ENCODE peak calls at places on chromosomes 5 and 9, in five cellular contexts. E, R, G, I and O are unnamed samples.

GRCh38 chr9:13118294-13118693 is 161.2 kb downstream of the MPDZ start:
- DNase-seq in E (no peak), R (no peak), G (no peak), I (no peak), O (no peak)

GRCh38 chr9:34993502-34994428 is 4.2 kb downstream of the DNAJB5 start:
- DNase-seq in E (peak), R (no peak), G (peak), I (peak), O (peak)

GRCh38 chr9:124869466-124869985 is 7.6 kb downstream of the ARPC5L start:
- DNase-seq in E (no peak), R (peak), G (no peak), I (no peak), O (peak)

GRCh38 chr9:93121316-93122241 is 12.5 kb downstream of the NINJ1 start:
- DNase-seq in E (no peak), R (no peak), G (peak), I (no peak), O (peak)

GRCh38 chr5:135012951-135013391 is 21.1 kb downstream of the PITX1 start:
- DNase-seq in E (no peak), R (no peak), G (no peak), I (no peak), O (peak)

GRCh38 chr5:146564036-146564762 is 48.2 kb upstream of the GPR151 start:
- DNase-seq in E (no peak), R (no peak), G (no peak), I (no peak), O (no peak)

GRCh38 chr5:175836741-175837729 is 34.3 kb upstream of the CPLX2 start:
- DNase-seq in E (no peak), R (no peak), G (no peak), I (no peak), O (no peak)

GRCh38 chr5:14050821-14051220 is 92.3 kb upstream of the TRIO start:
- DNase-seq in E (peak), R (no peak), G (no peak), I (peak), O (no peak)

GRCh38 chr9:32968101-32969011 is 33.1 kb downstream of the APTX start:
- DNase-seq in E (peak), R (peak), G (no peak), I (peak), O (no peak)

GRCh38 chr5:110377411-110378392 is 348.8 kb downstream of the TMEM232 start:
- DNase-seq in E (peak), R (peak), G (no peak), I (no peak), O (no peak)
- H3K9ac ChIP-seq in E (no peak), R (no peak), G (no peak), I (no peak), O (no peak)

GRCh38 chr5:4480528-4481404 is 659.4 kb upstream of the ADAMTS16 start:
- DNase-seq in E (no peak), R (no peak), G (no peak), I (no peak), O (peak)
- H3K9ac ChIP-seq in E (no peak), R (no peak), G (no peak), I (no peak), O (no peak)

GRCh38 chr9:121278535-121279169 is 10.7 kb downstream of the GSN start:
- DNase-seq in E (peak), R (peak), G (peak), I (peak), O (peak)
- H3K9ac ChIP-seq in E (peak), R (no peak), G (no peak), I (peak), O (no peak)

DNA sequence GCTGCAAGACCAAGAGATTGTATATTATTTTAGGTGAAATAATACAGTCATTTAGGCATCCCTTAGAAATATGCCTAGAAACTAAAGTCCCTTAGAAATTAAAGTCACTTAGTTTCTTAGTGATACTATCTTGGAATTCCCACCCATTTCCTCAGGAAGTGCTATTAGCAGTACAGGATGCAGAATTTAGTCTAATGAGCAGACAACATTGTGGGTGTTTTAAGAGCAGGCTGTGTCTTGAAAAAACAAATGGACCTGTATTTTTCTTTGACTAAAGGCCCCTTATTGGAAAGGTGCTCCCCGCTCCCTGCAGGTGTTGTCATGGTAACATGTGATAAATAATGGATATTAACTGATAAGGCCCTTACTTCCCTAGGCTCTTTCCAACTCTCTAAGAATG is 38.8 kb upstream of the STARD4 start:
- DNase-seq in E (no peak), R (no peak), G (no peak), I (no peak), O (no peak)
- H3K9ac ChIP-seq in E (no peak), R (no peak), G (no peak), I (no peak), O (no peak)

GRCh38 chr9:98933890-98934289 is 9.8 kb upstream of the COL15A1 start:
- DNase-seq in E (no peak), R (no peak), G (no peak), I (no peak), O (no peak)

GRCh38 chr9:98930792-98931191 is 12.9 kb upstream of the COL15A1 start:
- DNase-seq in E (no peak), R (peak), G (no peak), I (no peak), O (no peak)

GRCh38 chr9:98933185-98933584 is 10.5 kb upstream of the COL15A1 start:
- DNase-seq in E (no peak), R (no peak), G (no peak), I (no peak), O (no peak)

GRCh38 chr9:98931543-98931942 is 12.2 kb upstream of the COL15A1 start:
- DNase-seq in E (no peak), R (no peak), G (no peak), I (no peak), O (no peak)

GRCh38 chr9:98931990-98932389 is 11.7 kb upstream of the COL15A1 start:
- DNase-seq in E (no peak), R (no peak), G (no peak), I (no peak), O (no peak)
- H3K9ac ChIP-seq in E (no peak), R (no peak), G (no peak), I (no peak), O (no peak)